ENCODE peak calls at places on chromosomes 12 and 14, in five cellular contexts. One of them, this sample, is unnamed.

GRCh38 chr12:129772463-129773169 is 131.2 kb downstream of the TMEM132D start:
- DNase-seq in endothelial cell of umbilical vein: no peak
- DNase-seq in cardiac fibroblast: peak
- DNase-seq in psoas muscle: no peak
- DNase-seq in GM23248: no peak
- DNase-seq in this sample: no peak

GRCh38 chr14:65206448-65207096 is 104.3 kb upstream of the MAX start:
- DNase-seq in endothelial cell of umbilical vein: no peak
- DNase-seq in cardiac fibroblast: no peak
- DNase-seq in psoas muscle: no peak
- DNase-seq in GM23248: peak
- DNase-seq in this sample: peak

GRCh38 chr12:101696477-101697196 is 803 bp upstream of the CHPT1 start:
- DNase-seq in endothelial cell of umbilical vein: no peak
- DNase-seq in cardiac fibroblast: peak
- DNase-seq in psoas muscle: peak
- DNase-seq in GM23248: peak
- DNase-seq in this sample: peak

GRCh38 chr12:124395284-124395752 is 100.4 kb downstream of the RFLNA start:
- DNase-seq in endothelial cell of umbilical vein: no peak
- DNase-seq in cardiac fibroblast: no peak
- DNase-seq in psoas muscle: no peak
- DNase-seq in GM23248: peak
- DNase-seq in this sample: no peak

GRCh38 chr12:56521590-56522371 is at the start of gene RBMS2:
- DNase-seq in endothelial cell of umbilical vein: peak
- DNase-seq in cardiac fibroblast: peak
- DNase-seq in psoas muscle: peak
- DNase-seq in GM23248: peak
- DNase-seq in this sample: peak

GRCh38 chr12:125038976-125039625 is 26.1 kb upstream of the AACS start:
- DNase-seq in endothelial cell of umbilical vein: no peak
- DNase-seq in cardiac fibroblast: no peak
- DNase-seq in psoas muscle: no peak
- DNase-seq in GM23248: no peak
- DNase-seq in this sample: no peak

GRCh38 chr14:74510955-74511354 is 17.4 kb downstream of the ISCA2 start:
- DNase-seq in endothelial cell of umbilical vein: peak
- DNase-seq in cardiac fibroblast: peak
- DNase-seq in psoas muscle: peak
- DNase-seq in GM23248: peak
- DNase-seq in this sample: peak

GRCh38 chr14:33754264-33754663 is 196.6 kb downstream of the EGLN3 start:
- DNase-seq in endothelial cell of umbilical vein: no peak
- DNase-seq in cardiac fibroblast: peak
- DNase-seq in psoas muscle: no peak
- DNase-seq in GM23248: peak
- DNase-seq in this sample: peak

GRCh38 chr12:99879439-99879838 is 105.3 kb downstream of the ANKS1B start:
- DNase-seq in endothelial cell of umbilical vein: no peak
- DNase-seq in cardiac fibroblast: no peak
- DNase-seq in psoas muscle: no peak
- DNase-seq in GM23248: no peak
- DNase-seq in this sample: no peak

GRCh38 chr14:21626491-21627230 is 8.1 kb downstream of the OR10G2 start:
- DNase-seq in endothelial cell of umbilical vein: no peak
- DNase-seq in cardiac fibroblast: no peak
- DNase-seq in psoas muscle: no peak
- DNase-seq in GM23248: peak
- DNase-seq in this sample: peak

GRCh38 chr12:67068773-67069450 is 200.2 kb upstream of the CAND1 start:
- DNase-seq in endothelial cell of umbilical vein: peak
- DNase-seq in cardiac fibroblast: peak
- DNase-seq in psoas muscle: peak
- DNase-seq in GM23248: peak
- DNase-seq in this sample: peak

GRCh38 chr14:75282166-75282547 is 3.5 kb downstream of the FOS start:
- DNase-seq in endothelial cell of umbilical vein: no peak
- DNase-seq in cardiac fibroblast: peak
- DNase-seq in psoas muscle: no peak
- DNase-seq in GM23248: peak
- DNase-seq in this sample: peak

GRCh38 chr14:96194657-96195431 is 9.8 kb upstream of the BDKRB2 start:
- DNase-seq in endothelial cell of umbilical vein: no peak
- DNase-seq in cardiac fibroblast: no peak
- DNase-seq in psoas muscle: no peak
- DNase-seq in GM23248: no peak
- DNase-seq in this sample: no peak

GRCh38 chr14:89386214-89386886 is 30.7 kb downstream of the FOXN3 start:
- DNase-seq in endothelial cell of umbilical vein: peak
- DNase-seq in cardiac fibroblast: no peak
- DNase-seq in psoas muscle: peak
- DNase-seq in GM23248: peak
- DNase-seq in this sample: no peak

DNA sequence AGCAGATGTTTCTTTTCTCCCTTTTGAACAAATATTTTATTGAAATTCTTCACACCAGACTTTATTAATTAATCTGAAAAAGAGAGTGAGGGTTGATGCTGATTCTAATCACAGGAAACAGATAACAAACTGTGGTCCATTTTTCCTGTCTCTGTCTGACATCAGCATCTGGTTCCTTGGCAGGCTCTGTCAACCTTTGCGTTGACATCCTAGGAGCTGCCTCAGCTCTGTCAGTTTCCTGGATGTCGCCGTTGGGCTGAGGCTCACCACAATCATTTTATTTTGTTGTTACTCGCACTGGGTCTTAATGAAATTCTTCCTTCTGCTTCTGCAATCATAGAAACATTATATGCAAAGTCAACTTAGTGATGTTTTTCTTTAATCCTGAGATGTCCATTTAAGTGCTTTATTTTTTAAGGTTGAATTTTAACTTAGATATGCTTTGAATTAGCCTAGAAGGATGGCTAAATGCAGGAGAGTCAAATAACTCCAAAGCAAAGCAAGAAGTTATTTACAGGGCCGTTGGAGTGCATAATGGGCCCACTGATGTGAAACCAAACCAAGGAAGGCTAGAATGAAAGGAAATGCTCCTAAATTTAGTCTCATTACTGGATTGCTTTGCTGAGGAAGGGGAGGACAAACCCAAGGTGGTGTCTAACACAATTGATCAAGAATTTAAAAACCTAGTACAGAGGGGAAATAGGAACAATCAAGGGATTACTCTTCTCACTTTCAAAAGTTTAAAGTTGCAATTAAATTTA is 542.4 kb downstream of the FLRT2 start:
- DNase-seq in endothelial cell of umbilical vein: no peak
- DNase-seq in cardiac fibroblast: no peak
- DNase-seq in psoas muscle: no peak
- DNase-seq in GM23248: no peak
- DNase-seq in this sample: no peak
- H3K4me3 ChIP-seq in endothelial cell of umbilical vein: no peak
- H3K4me3 ChIP-seq in cardiac fibroblast: no peak
- H3K4me3 ChIP-seq in psoas muscle: no peak
- H3K4me3 ChIP-seq in GM23248: no peak
- H3K4me3 ChIP-seq in this sample: no peak

GRCh38 chr12:114666746-114667668 is 17.0 kb downstream of the TBX3 start:
- DNase-seq in endothelial cell of umbilical vein: no peak
- DNase-seq in cardiac fibroblast: no peak
- DNase-seq in psoas muscle: no peak
- DNase-seq in GM23248: no peak
- DNase-seq in this sample: no peak

GRCh38 chr12:114668905-114669304 is 15.1 kb downstream of the TBX3 start:
- DNase-seq in endothelial cell of umbilical vein: no peak
- DNase-seq in cardiac fibroblast: no peak
- DNase-seq in psoas muscle: no peak
- DNase-seq in GM23248: peak
- DNase-seq in this sample: no peak

GRCh38 chr12:114668151-114668891 is 15.7 kb downstream of the TBX3 start:
- DNase-seq in endothelial cell of umbilical vein: peak
- DNase-seq in cardiac fibroblast: peak
- DNase-seq in psoas muscle: peak
- DNase-seq in GM23248: peak
- DNase-seq in this sample: peak

GRCh38 chr12:114669501-114670256 is 14.3 kb downstream of the TBX3 start:
- DNase-seq in endothelial cell of umbilical vein: no peak
- DNase-seq in cardiac fibroblast: no peak
- DNase-seq in psoas muscle: no peak
- DNase-seq in GM23248: peak
- DNase-seq in this sample: no peak

DNA sequence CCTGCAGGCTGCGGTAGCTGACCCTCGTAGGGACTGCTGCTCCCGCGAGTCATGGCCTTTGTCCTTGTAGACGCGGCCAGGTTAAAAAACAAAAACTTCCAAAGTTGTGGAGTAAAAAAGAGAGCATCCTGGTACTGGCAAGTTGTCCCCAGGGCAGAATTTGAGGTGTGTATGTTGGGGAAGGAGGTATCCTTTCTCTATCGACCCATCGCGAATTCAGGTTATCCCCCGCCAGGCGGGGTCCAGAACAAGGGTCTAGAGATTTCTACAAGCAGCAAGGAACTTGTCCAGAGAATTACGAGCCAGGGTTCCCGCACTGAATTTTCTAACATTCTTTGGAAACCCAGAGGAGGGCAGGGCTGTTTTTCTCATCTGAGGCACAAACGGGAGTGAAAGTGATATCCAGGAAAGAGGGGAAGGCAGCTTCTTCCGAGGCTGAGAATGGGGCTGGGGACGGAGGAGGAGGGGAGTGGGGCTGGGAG is 16.3 kb downstream of the TBX3 start:
- DNase-seq in endothelial cell of umbilical vein: no peak
- DNase-seq in cardiac fibroblast: no peak
- DNase-seq in psoas muscle: no peak
- DNase-seq in GM23248: no peak
- DNase-seq in this sample: no peak
- H3K4me3 ChIP-seq in endothelial cell of umbilical vein: no peak
- H3K4me3 ChIP-seq in cardiac fibroblast: peak
- H3K4me3 ChIP-seq in psoas muscle: peak
- H3K4me3 ChIP-seq in GM23248: peak
- H3K4me3 ChIP-seq in this sample: peak

DNA sequence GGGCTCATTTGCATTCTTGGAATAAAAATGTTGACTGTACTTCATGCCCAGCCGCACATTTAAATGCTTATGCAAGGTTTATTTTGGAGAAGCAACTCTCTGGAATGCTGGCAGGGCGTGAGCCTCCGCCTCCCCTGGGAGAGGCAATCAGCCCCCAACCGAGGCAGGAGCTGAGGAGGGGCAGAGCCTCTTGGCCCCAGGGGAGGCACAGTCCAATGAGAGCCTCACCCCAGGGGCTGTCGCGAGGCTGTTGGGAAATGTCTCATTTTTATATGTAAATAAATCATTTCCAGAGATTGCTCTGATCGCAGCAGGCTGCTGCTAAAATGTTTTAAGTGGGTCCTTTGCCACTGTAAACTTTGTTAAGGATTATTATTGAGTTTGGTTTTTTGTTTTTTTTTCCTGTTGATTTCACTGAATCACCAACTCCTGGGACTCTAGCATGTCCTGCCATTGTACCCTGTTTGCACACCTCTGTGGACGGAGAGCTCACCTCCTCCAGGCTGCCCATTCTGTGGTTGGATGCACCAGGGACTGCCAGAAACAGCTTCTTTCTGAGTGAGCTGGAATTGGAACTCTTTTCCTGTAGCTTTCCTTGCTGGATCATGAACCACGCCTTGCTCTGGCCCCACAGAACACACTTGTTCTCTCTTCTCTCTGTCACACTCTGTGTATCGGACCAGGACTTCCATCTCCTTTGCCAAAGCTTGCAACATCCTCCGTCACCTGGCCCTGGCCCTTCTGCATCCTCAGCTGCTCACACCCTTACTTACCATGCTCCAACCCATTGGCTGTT is 46.9 kb upstream of the FAM181A start:
- DNase-seq in endothelial cell of umbilical vein: no peak
- DNase-seq in cardiac fibroblast: peak
- DNase-seq in psoas muscle: no peak
- DNase-seq in GM23248: peak
- DNase-seq in this sample: peak
- H3K4me3 ChIP-seq in endothelial cell of umbilical vein: no peak
- H3K4me3 ChIP-seq in cardiac fibroblast: no peak
- H3K4me3 ChIP-seq in psoas muscle: no peak
- H3K4me3 ChIP-seq in GM23248: peak
- H3K4me3 ChIP-seq in this sample: no peak

DNA sequence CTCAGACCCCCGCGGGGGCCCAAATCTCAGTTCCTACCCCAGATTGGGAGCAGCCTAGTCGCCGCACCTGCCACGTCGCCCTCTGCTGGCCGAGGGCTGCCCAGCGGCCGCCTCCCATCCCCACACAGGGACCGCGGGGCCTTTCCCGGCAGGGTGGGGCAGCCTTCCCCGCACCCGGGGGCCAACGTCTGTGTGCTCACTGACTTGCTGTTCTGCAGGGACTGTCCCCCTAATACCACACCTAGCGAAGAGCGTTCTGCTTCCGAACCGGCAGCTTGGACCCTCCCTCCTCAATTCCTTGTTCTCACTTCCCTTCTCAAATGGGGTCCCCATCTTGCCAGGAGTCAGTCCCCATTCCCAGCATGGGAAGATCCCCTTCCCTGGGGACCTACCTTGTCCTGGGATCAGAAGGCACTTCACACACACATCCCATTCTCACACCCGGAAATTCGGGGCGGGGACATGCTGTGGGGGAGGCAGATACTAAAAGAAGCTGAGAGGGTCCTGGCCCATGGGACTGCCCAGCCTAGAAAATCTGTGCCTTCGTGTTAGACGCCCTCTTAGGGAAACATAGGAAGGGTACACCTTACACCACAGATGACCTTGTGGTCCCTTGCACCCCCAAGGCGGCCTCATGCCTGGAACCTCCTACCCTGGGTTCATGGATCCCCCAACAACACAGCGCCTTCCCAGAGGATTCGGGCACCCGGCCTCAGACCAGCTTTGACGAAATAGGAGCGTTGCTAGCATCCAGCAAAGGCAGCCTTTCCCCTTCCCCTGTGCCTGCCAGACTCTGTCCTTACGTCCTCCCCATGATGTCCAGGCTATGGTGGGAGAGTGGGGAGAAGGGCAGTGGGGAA is 16.4 kb downstream of the ACVRL1 start:
- DNase-seq in endothelial cell of umbilical vein: peak
- DNase-seq in cardiac fibroblast: peak
- DNase-seq in psoas muscle: peak
- DNase-seq in GM23248: peak
- DNase-seq in this sample: peak
- H3K4me3 ChIP-seq in endothelial cell of umbilical vein: no peak
- H3K4me3 ChIP-seq in cardiac fibroblast: no peak
- H3K4me3 ChIP-seq in psoas muscle: peak
- H3K4me3 ChIP-seq in GM23248: peak
- H3K4me3 ChIP-seq in this sample: peak